ENCODE peak calls at places on chromosomes 16 and 17, in four cellular contexts. L is transverse colon, A is IMR-90, I is prostate gland. Z is an unnamed sample.

GRCh38 chr17:60554377-60554788 is 28.3 kb upstream of the APPBP2 start:
- DNase-seq in L (no peak), A (peak), I (no peak), Z (peak)

GRCh38 chr16:287298-287811 is 4.4 kb downstream of the PDIA2 start:
- DNase-seq in L (no peak), A (no peak), I (no peak), Z (no peak)

GRCh38 chr17:56672195-56672594 is 78.7 kb downstream of the NOG start:
- DNase-seq in L (no peak), A (no peak), I (no peak), Z (no peak)

GRCh38 chr17:28741358-28742349 is 2.2 kb upstream of the TRAF4 start:
- DNase-seq in L (peak), A (no peak), I (no peak), Z (no peak)

GRCh38 chr17:74297941-74298340 is 23.9 kb downstream of the DNAI2 start:
- DNase-seq in L (no peak), A (no peak), I (no peak), Z (no peak)

GRCh38 chr17:751269-752001 is 629 bp downstream of the GEMIN4 start:
- DNase-seq in L (peak), A (peak), I (no peak), Z (peak)

GRCh38 chr17:21463779-21464407 is 87.7 kb downstream of the KCNJ12 start:
- DNase-seq in L (no peak), A (no peak), I (no peak), Z (peak)

GRCh38 chr16:77897038-77897437 is 108.7 kb downstream of the VAT1L start:
- DNase-seq in L (no peak), A (peak), I (no peak), Z (no peak)

GRCh38 chr16:27972500-27972899 is 91.0 kb downstream of the GSG1L start:
- DNase-seq in L (peak), A (peak), I (no peak), Z (peak)

GRCh38 chr16:9434659-9435058 is 343.2 kb downstream of the HAPSTR1 start:
- DNase-seq in L (no peak), A (no peak), I (no peak), Z (no peak)

GRCh38 chr16:57325458-57325857 is 33.1 kb upstream of the CCL22 start:
- DNase-seq in L (no peak), A (peak), I (no peak), Z (no peak)

GRCh38 chr17:40980594-40980993 is 3.5 kb downstream of the KRT40 start:
- DNase-seq in L (no peak), A (peak), I (no peak), Z (peak)

GRCh38 chr17:7634384-7634783 is 4.4 kb downstream of the SHBG start:
- DNase-seq in L (no peak), A (peak), I (no peak), Z (peak)

GRCh38 chr17:31319253-31319661 is 2.2 kb downstream of the EVI2A start:
- DNase-seq in L (no peak), A (no peak), I (no peak), Z (no peak)

GRCh38 chr17:77610980-77611641 is 347.4 kb upstream of the TNRC6C start:
- DNase-seq in L (no peak), A (no peak), I (no peak), Z (no peak)

GRCh38 chr16:75216576-75216975 is 2.2 kb upstream of the CTRB1 start:
- DNase-seq in L (no peak), A (no peak), I (no peak), Z (no peak)

GRCh38 chr17:66807182-66807581 is 27.7 kb upstream of the CACNG5 start:
- DNase-seq in L (no peak), A (no peak), I (no peak), Z (no peak)

GRCh38 chr17:7558544-7559306 is at the start of gene TNFSF13:
- DNase-seq in L (peak), A (no peak), I (peak), Z (peak)

DNA sequence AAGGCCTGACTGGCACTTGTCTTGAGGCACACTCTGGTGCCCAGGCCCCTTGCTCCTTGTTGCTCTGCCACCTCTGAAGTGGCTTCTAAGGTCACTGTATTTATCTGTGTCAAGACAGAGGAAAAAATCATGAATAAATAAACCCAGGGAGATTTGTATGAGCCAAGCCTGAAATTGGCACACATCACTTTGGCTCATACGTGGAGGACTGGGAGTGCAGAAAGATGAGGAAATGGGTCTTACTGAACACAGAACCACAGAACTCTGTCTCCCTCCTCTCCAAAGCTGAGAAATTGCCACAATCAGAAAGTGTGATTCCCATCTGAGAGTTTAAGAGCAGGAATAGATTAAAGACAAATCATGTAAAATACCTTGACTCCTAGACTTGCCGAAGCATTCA is 27.1 kb upstream of the C16orf78 start:
- DNase-seq in L (no peak), A (no peak), I (no peak), Z (no peak)
- TF ChIP-seq POLR2A in L (no peak), A (no peak), I (no peak), Z (no peak)

DNA sequence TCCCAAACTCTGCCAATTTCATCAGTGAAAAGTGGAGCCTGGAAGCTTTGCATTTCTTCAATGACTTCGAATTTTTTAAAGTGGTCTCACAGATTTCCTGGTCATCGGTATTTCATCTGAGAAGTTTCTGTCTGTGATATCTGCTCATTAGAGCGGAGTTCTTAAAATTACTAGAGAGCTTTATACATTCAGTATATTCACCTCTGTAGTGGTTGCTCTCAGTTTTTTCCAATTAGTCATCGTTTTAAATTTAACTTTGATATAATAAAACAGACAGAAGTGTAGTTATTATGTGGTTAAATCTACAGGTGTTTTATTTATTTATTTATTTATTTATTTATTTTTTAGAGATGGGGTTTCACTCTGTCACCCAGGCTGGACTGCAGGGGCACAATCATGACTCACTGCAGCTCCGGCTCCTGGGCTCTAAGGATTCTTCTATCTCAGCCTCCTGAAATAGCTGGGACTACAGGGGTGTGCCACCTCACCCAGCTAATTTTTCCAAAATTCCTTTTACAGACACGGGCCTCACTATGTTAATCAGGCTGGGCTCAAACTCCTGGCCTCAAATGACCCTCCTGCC is 16.0 kb downstream of the ARHGAP17 start:
- DNase-seq in L (no peak), A (no peak), I (no peak), Z (no peak)
- H3K27ac ChIP-seq in L (no peak), A (no peak), I (no peak), Z (peak)

DNA sequence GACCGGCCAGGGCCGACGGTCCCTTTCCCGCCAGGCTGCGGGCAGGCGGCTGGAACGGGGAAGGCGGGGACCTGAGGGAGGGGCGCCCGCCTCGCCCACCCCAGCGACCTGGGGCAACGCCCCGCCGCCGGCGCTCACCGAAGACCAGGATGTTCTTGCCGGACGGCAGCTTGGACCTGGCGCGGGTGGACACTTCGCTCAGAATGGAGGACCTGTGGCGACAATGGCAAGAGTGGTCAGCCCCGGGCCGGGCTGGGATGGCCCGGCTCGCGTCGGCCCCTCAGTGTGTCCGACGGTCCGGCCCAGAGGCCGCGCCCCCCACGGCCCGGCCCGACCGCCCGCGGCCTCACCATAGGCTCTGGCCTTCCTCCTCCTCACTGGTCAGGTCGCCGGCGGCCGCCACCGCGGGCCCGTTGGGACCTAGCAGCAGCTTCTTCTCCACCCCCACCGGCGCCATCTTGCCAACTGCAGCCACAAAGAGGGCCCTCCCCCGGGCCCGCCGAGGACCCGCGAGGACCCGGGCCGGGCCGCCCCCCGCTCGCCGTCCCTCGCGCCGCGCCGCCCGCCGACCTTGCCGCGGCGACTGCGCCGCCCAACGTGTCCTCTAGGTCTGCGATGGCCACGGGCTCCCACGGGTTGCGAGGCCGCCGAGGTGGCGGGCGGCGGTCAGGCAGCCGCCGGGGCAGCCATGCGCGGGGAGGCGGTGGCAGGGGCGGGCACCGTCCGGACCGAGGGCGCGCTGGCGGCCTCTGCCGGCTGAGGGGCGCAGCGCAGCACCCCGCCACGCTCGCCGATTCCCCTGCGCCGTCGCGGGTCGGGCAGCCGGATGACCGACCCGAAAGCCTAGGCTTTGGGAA is at the start of gene DYNC1LI2:
- DNase-seq in L (peak), A (peak), I (peak), Z (peak)
- TF ChIP-seq POLR2A in L (peak), A (no peak), I (peak), Z (no peak)

GRCh38 chr16:71847096-71847495 is 1.3 kb downstream of the ATXN1L start:
- DNase-seq in L (no peak), A (no peak), I (no peak), Z (no peak)
- H3K27ac ChIP-seq in L (peak), A (no peak), I (no peak), Z (no peak)

DNA sequence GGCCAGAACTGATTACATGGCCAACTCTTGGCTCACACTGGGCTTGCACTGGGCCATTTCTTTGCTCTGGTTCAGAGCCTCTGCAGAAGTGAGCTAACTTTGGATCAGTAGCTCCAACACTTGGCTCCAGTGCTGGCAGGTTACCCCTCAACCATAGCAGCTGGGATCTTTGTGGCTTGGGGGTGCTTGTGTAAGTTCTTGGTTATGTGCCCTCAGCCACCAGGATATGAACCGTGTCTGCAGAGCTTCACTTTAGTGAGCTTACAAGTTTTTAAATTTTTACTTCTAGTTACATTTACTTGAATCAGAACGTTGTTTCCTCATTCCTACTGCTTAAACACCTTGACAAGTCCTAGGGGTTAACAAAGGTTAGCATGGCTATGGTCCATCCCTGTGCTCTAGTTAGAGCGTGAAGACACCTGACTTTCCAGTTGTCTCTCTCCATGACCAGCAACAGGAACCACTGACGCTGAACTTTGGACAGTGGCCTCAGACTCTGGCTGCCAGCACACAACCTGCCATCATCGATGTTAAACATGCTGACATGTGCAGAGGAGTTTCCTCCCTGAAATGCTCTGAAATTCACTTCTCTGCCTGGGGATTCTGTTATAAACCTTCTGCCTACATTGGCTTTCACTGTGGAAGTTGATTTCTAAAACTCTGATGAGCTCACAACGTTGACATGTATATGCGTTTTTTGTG is 4.1 kb downstream of the PDF start:
- DNase-seq in L (peak), A (no peak), I (no peak), Z (no peak)
- TF ChIP-seq POLR2A in L (no peak), A (no peak), I (no peak), Z (no peak)

DNA sequence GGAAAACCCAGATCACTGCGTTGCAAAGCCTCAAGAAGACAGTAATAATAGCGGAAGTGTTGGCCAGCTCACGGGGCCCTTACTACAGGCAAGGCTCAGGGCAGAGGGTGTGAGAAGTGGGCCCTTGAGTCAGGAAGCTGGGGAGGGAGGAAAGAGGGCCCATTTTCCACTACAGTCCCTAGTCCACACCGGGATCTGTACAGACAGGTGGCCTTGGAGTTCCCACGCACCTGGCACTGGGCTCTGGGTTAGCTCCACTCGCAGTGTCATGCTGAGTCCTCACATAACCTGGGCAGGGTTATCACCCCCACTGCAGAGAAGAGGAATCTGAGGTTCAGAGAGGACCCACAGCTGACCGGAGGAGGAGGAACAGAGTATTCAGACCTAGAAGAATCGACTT is 16.8 kb upstream of the MTSS2 start:
- DNase-seq in L (no peak), A (no peak), I (no peak), Z (no peak)
- H3K27ac ChIP-seq in L (peak), A (peak), I (peak), Z (no peak)

GRCh38 chr17:44324571-44325275 is at the start of gene SLC25A39:
- DNase-seq in L (peak), A (peak), I (peak), Z (peak)
- TF ChIP-seq POLR2A in L (peak), A (peak), I (peak), Z (no peak)

DNA sequence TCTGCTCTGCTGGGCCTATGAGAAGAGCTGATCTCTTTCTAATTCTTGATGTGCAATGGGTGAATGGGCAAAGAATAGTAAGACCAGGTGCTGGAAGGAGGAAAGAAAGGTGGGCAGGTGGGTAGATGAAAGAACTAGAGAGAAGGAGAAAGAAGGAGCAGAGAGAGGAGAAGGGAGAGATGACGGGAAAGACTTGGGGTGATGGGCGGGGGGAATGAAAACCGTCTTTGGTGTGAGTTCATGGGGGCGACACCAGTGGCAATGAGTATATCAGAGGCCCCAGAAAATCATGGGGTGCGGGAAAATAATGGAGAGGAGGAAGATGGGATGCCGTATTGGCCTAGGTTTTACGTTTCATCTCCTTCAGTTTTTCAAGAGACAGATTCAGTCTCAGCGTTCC is 128.8 kb upstream of the PLCG2 start:
- DNase-seq in L (no peak), A (no peak), I (no peak), Z (no peak)
- H3K27ac ChIP-seq in L (peak), A (no peak), I (no peak), Z (no peak)

GRCh38 chr17:38350035-38350434 is 1.6 kb upstream of the SOCS7 start:
- DNase-seq in L (no peak), A (no peak), I (no peak), Z (no peak)

GRCh38 chr17:38352245-38353083 is 820 bp downstream of the SOCS7 start:
- DNase-seq in L (peak), A (no peak), I (no peak), Z (peak)

GRCh38 chr17:38353668-38354067 is 2.0 kb downstream of the SOCS7 start:
- DNase-seq in L (no peak), A (no peak), I (no peak), Z (no peak)

GRCh38 chr17:38353084-38353604 is 1.5 kb downstream of the SOCS7 start:
- DNase-seq in L (no peak), A (no peak), I (no peak), Z (no peak)

DNA sequence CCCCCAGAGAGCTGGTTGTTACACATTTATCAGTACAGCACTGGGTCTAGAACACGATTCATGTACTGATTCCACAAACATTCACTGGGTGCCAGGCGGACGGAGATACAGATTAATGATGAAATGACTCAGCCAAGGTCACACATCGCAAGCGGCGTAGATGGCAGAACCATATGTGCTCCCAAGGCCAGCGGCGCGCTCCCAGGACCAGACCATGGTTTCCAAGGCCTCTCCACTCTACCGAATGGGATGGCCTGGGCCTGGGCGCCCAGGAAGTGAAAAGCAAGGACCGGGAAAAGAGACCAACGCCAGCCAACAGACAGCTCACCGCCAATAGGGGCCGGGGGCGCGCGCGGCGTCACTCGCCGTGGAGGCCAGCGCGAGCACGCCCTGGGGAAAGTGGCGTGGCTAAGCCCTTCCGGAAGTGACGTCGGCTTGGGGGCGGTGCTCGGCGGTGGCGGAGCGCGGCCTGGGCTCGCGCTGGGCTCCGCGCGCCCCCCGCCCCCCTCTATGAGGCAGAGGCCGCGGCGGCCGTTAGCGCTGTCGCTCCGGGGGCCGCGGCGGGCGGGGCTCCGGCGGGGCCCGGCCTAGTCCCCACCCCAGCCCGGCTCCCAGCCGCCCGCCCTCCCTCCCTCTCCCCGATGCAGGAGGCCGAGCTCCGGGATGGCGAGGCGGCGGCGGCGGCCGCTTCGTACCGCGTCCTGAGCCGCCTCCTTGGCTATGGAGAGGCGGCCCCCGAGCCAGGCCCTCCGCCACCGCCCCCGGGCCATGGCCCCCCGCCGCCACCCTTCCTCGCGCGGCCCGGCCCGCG is at the start of gene SOCS7:
- DNase-seq in L (peak), A (peak), I (peak), Z (peak)
- TF ChIP-seq POLR2A in L (peak), A (peak), I (peak), Z (no peak)

DNA sequence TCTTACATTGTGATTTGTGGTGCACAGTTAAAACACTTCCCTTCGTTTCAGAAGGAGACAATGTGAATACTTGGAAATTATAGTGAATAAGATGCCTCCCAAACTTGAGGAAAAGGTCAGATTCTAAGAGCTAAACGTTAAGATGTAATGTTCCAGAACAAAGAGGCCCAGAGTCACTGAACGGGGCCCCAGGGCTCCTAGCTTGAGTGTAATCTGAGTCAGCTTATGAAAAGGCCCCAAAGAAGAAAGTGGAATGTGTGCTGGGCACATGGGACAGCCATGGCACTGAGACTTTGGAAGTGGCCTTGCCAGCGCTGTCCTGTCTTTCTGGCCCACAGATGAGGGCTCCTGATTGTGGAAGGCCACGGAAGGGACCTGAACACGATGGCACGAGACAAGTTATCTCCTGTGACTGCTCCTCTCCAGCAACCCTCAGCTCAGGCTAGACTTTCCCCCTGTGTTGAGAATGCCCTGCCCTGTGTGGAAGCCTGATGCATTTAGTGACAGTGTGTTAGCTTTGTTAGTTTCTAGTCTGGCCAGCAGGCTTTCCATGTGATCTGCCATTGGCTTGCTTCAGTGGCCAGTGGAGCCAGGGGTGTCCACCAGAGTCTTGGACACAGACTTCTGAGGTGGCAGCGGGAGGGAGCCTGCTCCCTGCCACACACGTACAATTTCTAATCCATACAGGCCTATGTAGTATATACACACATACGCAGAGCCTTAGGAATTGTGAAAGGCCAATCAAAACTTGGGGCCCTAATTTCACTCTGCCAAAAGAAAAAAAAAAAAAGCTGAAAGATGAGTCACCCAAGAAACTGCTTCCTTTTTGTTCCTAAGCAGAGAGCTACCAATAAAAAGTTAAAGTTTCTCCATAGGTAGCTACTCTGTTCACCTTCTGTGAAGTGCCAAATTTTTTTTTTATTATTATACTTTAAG is 13.1 kb downstream of the SPATA33 start:
- DNase-seq in L (no peak), A (peak), I (no peak), Z (no peak)
- H3K27ac ChIP-seq in L (no peak), A (no peak), I (no peak), Z (no peak)